ENCODE peak calls at places on chromosomes 5 and 9, in six cellular contexts. One of them, this sample, is unnamed.

GRCh38 chr5:170848033-170848432 is 13.8 kb upstream of the RANBP17 start:
- DNase-seq in right cardiac atrium: no peak
- DNase-seq in caudate nucleus: no peak
- DNase-seq in AG04450: no peak
- DNase-seq in A549: no peak
- DNase-seq in CD8-positive, alpha-beta T cell: no peak
- DNase-seq in this sample: no peak

GRCh38 chr5:167244583-167244982 is 1046.9 kb upstream of the WWC1 start:
- DNase-seq in AG04450: no peak
- DNase-seq in A549: no peak
- DNase-seq in caudate nucleus: no peak
- DNase-seq in CD8-positive, alpha-beta T cell: no peak
- DNase-seq in right cardiac atrium: no peak
- DNase-seq in this sample: no peak

GRCh38 chr5:17737087-17737486 is 102.8 kb downstream of the TAF11L14 start:
- DNase-seq in AG04450: no peak
- DNase-seq in caudate nucleus: no peak
- DNase-seq in right cardiac atrium: no peak
- DNase-seq in CD8-positive, alpha-beta T cell: no peak
- DNase-seq in A549: no peak
- DNase-seq in this sample: no peak

GRCh38 chr5:151345808-151346478 is 1.4 kb downstream of the SLC36A2 start:
- DNase-seq in caudate nucleus: no peak
- DNase-seq in CD8-positive, alpha-beta T cell: no peak
- DNase-seq in right cardiac atrium: no peak
- DNase-seq in A549: no peak
- DNase-seq in AG04450: no peak
- DNase-seq in this sample: no peak

GRCh38 chr5:115815693-115816225 is 700 bp downstream of the CDO1 start:
- DNase-seq in caudate nucleus: no peak
- DNase-seq in AG04450: no peak
- DNase-seq in A549: no peak
- DNase-seq in right cardiac atrium: peak; percentile 56
- DNase-seq in CD8-positive, alpha-beta T cell: no peak
- DNase-seq in this sample: no peak

GRCh38 chr9:35135988-35136387 is 20.3 kb upstream of the ATOSB start:
- DNase-seq in caudate nucleus: no peak
- DNase-seq in CD8-positive, alpha-beta T cell: no peak
- DNase-seq in A549: no peak
- DNase-seq in AG04450: no peak
- DNase-seq in right cardiac atrium: no peak
- DNase-seq in this sample: no peak

GRCh38 chr5:179387151-179388110 is 42.2 kb upstream of the ADAMTS2 start:
- DNase-seq in AG04450: no peak
- DNase-seq in A549: no peak
- DNase-seq in right cardiac atrium: no peak
- DNase-seq in caudate nucleus: no peak
- DNase-seq in CD8-positive, alpha-beta T cell: no peak
- DNase-seq in this sample: no peak

GRCh38 chr9:124658165-124659017 is 112.7 kb downstream of the NR6A1 start:
- DNase-seq in AG04450: peak; percentile 93
- DNase-seq in caudate nucleus: peak; percentile 73
- DNase-seq in CD8-positive, alpha-beta T cell: no peak
- DNase-seq in A549: peak; percentile 97
- DNase-seq in right cardiac atrium: peak; percentile 75
- DNase-seq in this sample: peak; percentile 87

GRCh38 chr5:1666812-1667588 is 132.6 kb downstream of the MRPL36 start:
- DNase-seq in caudate nucleus: peak; percentile 59
- DNase-seq in AG04450: no peak
- DNase-seq in CD8-positive, alpha-beta T cell: peak; percentile 26
- DNase-seq in right cardiac atrium: no peak
- DNase-seq in A549: peak; percentile 33
- DNase-seq in this sample: no peak

GRCh38 chr5:119400248-119400647 is 44.4 kb downstream of the TNFAIP8 start:
- DNase-seq in caudate nucleus: no peak
- DNase-seq in right cardiac atrium: no peak
- DNase-seq in AG04450: no peak
- DNase-seq in CD8-positive, alpha-beta T cell: no peak
- DNase-seq in A549: peak; percentile 19
- DNase-seq in this sample: peak; percentile 67

GRCh38 chr9:76516350-76516749 is 57.4 kb downstream of the GCNT1 start:
- DNase-seq in right cardiac atrium: no peak
- DNase-seq in AG04450: no peak
- DNase-seq in CD8-positive, alpha-beta T cell: no peak
- DNase-seq in A549: no peak
- DNase-seq in caudate nucleus: no peak
- DNase-seq in this sample: no peak

GRCh38 chr5:38651806-38652205 is 95.4 kb upstream of the LIFR start:
- DNase-seq in caudate nucleus: no peak
- DNase-seq in CD8-positive, alpha-beta T cell: no peak
- DNase-seq in A549: no peak
- DNase-seq in right cardiac atrium: no peak
- DNase-seq in AG04450: no peak
- DNase-seq in this sample: no peak

GRCh38 chr9:131324736-131325679 is 35.5 kb downstream of the PLPP7 start:
- DNase-seq in caudate nucleus: no peak
- DNase-seq in AG04450: no peak
- DNase-seq in CD8-positive, alpha-beta T cell: no peak
- DNase-seq in right cardiac atrium: peak; percentile 27
- DNase-seq in A549: no peak
- DNase-seq in this sample: no peak

GRCh38 chr5:179118338-179118737 is 58.2 kb downstream of the ZNF354C start:
- DNase-seq in caudate nucleus: no peak
- DNase-seq in AG04450: no peak
- DNase-seq in A549: no peak
- DNase-seq in CD8-positive, alpha-beta T cell: no peak
- DNase-seq in right cardiac atrium: no peak
- DNase-seq in this sample: no peak

GRCh38 chr9:80503692-80504400 is 932.1 kb downstream of the TLE4 start:
- DNase-seq in caudate nucleus: no peak
- DNase-seq in AG04450: no peak
- DNase-seq in A549: no peak
- DNase-seq in CD8-positive, alpha-beta T cell: no peak
- DNase-seq in right cardiac atrium: no peak
- DNase-seq in this sample: no peak

GRCh38 chr9:18208166-18209059 is 265.5 kb upstream of the ADAMTSL1 start:
- DNase-seq in CD8-positive, alpha-beta T cell: no peak
- DNase-seq in AG04450: no peak
- DNase-seq in caudate nucleus: no peak
- DNase-seq in A549: peak; percentile 42
- DNase-seq in right cardiac atrium: no peak
- DNase-seq in this sample: peak; percentile 5

GRCh38 chr5:161167001-161167765 is 315.2 kb upstream of the ATP10B start:
- DNase-seq in CD8-positive, alpha-beta T cell: no peak
- DNase-seq in right cardiac atrium: no peak
- DNase-seq in AG04450: no peak
- DNase-seq in caudate nucleus: no peak
- DNase-seq in A549: no peak
- DNase-seq in this sample: no peak

GRCh38 chr5:600551-601541 is 11.3 kb upstream of the CEP72 start:
- DNase-seq in right cardiac atrium: no peak
- DNase-seq in caudate nucleus: no peak
- DNase-seq in A549: no peak
- DNase-seq in AG04450: no peak
- DNase-seq in CD8-positive, alpha-beta T cell: no peak
- DNase-seq in this sample: no peak

GRCh38 chr5:109656829-109657228 is 32.9 kb upstream of the MAN2A1 start:
- DNase-seq in caudate nucleus: peak; percentile 34
- DNase-seq in A549: no peak
- DNase-seq in AG04450: no peak
- DNase-seq in CD8-positive, alpha-beta T cell: no peak
- DNase-seq in right cardiac atrium: peak; percentile 43
- DNase-seq in this sample: peak; percentile 85

GRCh38 chr5:176438959-176439757 is 9.0 kb upstream of the FAF2 start:
- DNase-seq in AG04450: no peak
- DNase-seq in CD8-positive, alpha-beta T cell: no peak
- DNase-seq in A549: peak; percentile 74
- DNase-seq in right cardiac atrium: no peak
- DNase-seq in caudate nucleus: no peak
- DNase-seq in this sample: no peak

GRCh38 chr9:123424131-123424530 is 68.1 kb downstream of the CRB2 start:
- DNase-seq in right cardiac atrium: no peak
- DNase-seq in A549: no peak
- DNase-seq in CD8-positive, alpha-beta T cell: no peak
- DNase-seq in caudate nucleus: no peak
- DNase-seq in AG04450: no peak
- DNase-seq in this sample: no peak

GRCh38 chr5:41312478-41313060 is 99.2 kb upstream of the C6 start:
- DNase-seq in A549: no peak
- DNase-seq in AG04450: no peak
- DNase-seq in caudate nucleus: no peak
- DNase-seq in right cardiac atrium: no peak
- DNase-seq in CD8-positive, alpha-beta T cell: no peak
- DNase-seq in this sample: no peak

GRCh38 chr5:132176987-132177386 is 50.7 kb downstream of the P4HA2 start:
- DNase-seq in caudate nucleus: no peak
- DNase-seq in CD8-positive, alpha-beta T cell: no peak
- DNase-seq in AG04450: no peak
- DNase-seq in right cardiac atrium: no peak
- DNase-seq in A549: no peak
- DNase-seq in this sample: no peak

GRCh38 chr9:107176701-107177100 is 106.4 kb upstream of the RAD23B start:
- DNase-seq in A549: no peak
- DNase-seq in AG04450: no peak
- DNase-seq in CD8-positive, alpha-beta T cell: no peak
- DNase-seq in right cardiac atrium: no peak
- DNase-seq in caudate nucleus: no peak
- DNase-seq in this sample: no peak

GRCh38 chr9:13857521-13857920 is 456.4 kb downstream of the NFIB start:
- DNase-seq in caudate nucleus: no peak
- DNase-seq in CD8-positive, alpha-beta T cell: no peak
- DNase-seq in AG04450: no peak
- DNase-seq in right cardiac atrium: no peak
- DNase-seq in A549: no peak
- DNase-seq in this sample: no peak

GRCh38 chr9:70113403-70114022 is 69.9 kb downstream of the MAMDC2 start:
- DNase-seq in CD8-positive, alpha-beta T cell: no peak
- DNase-seq in AG04450: no peak
- DNase-seq in caudate nucleus: no peak
- DNase-seq in right cardiac atrium: peak; percentile 67
- DNase-seq in A549: peak; percentile 64
- DNase-seq in this sample: no peak

GRCh38 chr5:95448836-95449235 is 57.7 kb downstream of the FAM81B start:
- DNase-seq in caudate nucleus: no peak
- DNase-seq in right cardiac atrium: no peak
- DNase-seq in CD8-positive, alpha-beta T cell: no peak
- DNase-seq in AG04450: no peak
- DNase-seq in A549: no peak
- DNase-seq in this sample: no peak

GRCh38 chr5:159519365-159519764 is 189.1 kb upstream of the IL12B start:
- DNase-seq in A549: no peak
- DNase-seq in caudate nucleus: no peak
- DNase-seq in right cardiac atrium: no peak
- DNase-seq in AG04450: no peak
- DNase-seq in CD8-positive, alpha-beta T cell: no peak
- DNase-seq in this sample: no peak

DNA sequence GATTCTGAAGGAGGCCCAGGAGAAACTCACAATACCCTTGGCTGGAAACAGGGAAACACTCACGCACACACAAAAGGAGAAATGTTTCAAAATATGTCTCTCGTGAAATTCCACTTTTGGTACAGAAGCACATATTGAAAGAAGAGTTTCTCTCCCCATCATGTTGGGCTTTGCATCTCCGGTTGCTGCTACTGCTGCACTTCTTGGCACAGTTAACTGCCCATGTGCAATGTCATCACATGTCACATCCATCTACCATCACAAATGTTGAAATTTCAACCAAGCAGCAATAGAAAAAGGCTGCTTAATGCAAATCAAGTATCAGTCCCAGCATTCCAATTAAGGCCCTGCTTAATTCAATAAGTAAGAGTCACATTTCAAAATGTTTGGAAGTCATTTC is 72.1 kb downstream of the ABCA1 start:
- DNase-seq in CD8-positive, alpha-beta T cell: no peak
- DNase-seq in caudate nucleus: no peak
- DNase-seq in A549: no peak
- DNase-seq in AG04450: no peak
- DNase-seq in right cardiac atrium: no peak
- DNase-seq in this sample: no peak
- H3K27ac ChIP-seq in CD8-positive, alpha-beta T cell: no peak overlapping the region
- H3K27ac ChIP-seq in caudate nucleus: no peak overlapping the region
- H3K27ac ChIP-seq in A549: no peak overlapping the region
- H3K27ac ChIP-seq in AG04450: no peak overlapping the region
- H3K27ac ChIP-seq in right cardiac atrium: no peak overlapping the region
- H3K27ac ChIP-seq in this sample: peak overlapping the region; percentile 87

GRCh38 chr5:157463081-157463480 is 3.1 kb downstream of the NIPAL4 start:
- DNase-seq in caudate nucleus: no peak
- DNase-seq in A549: no peak
- DNase-seq in right cardiac atrium: no peak
- DNase-seq in AG04450: no peak
- DNase-seq in CD8-positive, alpha-beta T cell: no peak
- DNase-seq in this sample: no peak
- H3K27ac ChIP-seq in caudate nucleus: peak overlapping the region; percentile 1
- H3K27ac ChIP-seq in A549: peak overlapping the region; percentile 77
- H3K27ac ChIP-seq in right cardiac atrium: no peak overlapping the region
- H3K27ac ChIP-seq in AG04450: no peak overlapping the region
- H3K27ac ChIP-seq in CD8-positive, alpha-beta T cell: no peak overlapping the region
- H3K27ac ChIP-seq in this sample: peak overlapping the region; percentile 95

DNA sequence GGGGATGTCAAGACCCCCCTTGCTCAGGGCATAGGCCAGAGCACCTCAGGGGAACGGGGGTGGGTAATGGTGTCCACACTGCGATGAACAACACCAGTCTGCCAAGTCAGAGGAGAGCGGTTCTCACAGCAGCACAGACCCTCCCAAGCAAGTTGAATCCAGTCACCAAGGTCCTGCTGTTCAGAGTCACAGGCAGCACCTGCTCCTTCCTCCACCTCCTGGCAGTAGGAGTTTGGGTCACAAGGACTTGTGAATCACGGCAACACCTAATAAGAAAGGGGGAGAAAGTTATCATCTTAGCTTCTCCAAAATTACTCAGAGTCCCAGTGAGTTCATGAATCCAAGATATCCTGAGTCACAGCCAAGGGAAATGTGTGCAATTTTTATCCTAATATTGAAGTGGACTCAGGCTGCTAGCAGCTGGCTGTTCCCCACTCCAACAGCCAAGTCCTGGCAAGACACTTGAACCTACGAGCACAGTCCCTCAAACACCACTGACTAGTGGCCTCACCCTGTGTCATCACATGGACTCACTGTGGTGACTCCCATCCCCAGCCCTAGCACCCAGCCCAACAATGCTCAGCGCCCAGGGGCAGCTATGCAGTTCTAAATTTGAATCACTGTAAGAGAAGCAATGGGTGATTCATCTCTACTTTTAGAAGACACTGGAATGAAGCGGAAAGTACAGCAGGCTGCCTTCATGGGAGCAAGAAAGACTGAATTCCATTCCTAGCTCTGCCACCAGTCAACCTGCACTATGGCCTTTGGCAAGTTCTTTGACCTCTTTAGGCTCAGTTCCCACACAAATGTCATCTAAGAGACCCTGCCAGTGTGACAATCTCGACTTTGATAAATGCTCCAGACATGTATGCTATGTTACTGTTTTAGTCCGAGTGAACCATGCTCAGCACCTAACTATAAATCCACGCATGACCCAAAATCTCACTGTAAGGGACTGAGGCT is 113.7 kb downstream of the KLHL3 start:
- DNase-seq in A549: no peak
- DNase-seq in caudate nucleus: no peak
- DNase-seq in right cardiac atrium: peak; percentile 80
- DNase-seq in CD8-positive, alpha-beta T cell: no peak
- DNase-seq in AG04450: no peak
- DNase-seq in this sample: peak; percentile 78
- H3K27ac ChIP-seq in A549: no peak overlapping the region
- H3K27ac ChIP-seq in caudate nucleus: peak overlapping the region; percentile 86
- H3K27ac ChIP-seq in right cardiac atrium: peak overlapping the region; percentile 96
- H3K27ac ChIP-seq in CD8-positive, alpha-beta T cell: no peak overlapping the region
- H3K27ac ChIP-seq in AG04450: no peak overlapping the region
- H3K27ac ChIP-seq in this sample: peak overlapping the region; percentile 75

GRCh38 chr9:126809068-126809467 is 4.2 kb downstream of the ZBTB43 start:
- DNase-seq in CD8-positive, alpha-beta T cell: no peak
- DNase-seq in A549: no peak
- DNase-seq in AG04450: no peak
- DNase-seq in right cardiac atrium: no peak
- DNase-seq in caudate nucleus: no peak
- DNase-seq in this sample: no peak
- H3K27ac ChIP-seq in CD8-positive, alpha-beta T cell: no peak overlapping the region
- H3K27ac ChIP-seq in A549: no peak overlapping the region
- H3K27ac ChIP-seq in AG04450: no peak overlapping the region
- H3K27ac ChIP-seq in right cardiac atrium: no peak overlapping the region
- H3K27ac ChIP-seq in caudate nucleus: no peak overlapping the region
- H3K27ac ChIP-seq in this sample: peak overlapping the region; percentile 30